ENCODE peak calls at places on chromosomes 1 and 21, in six cellular contexts. I, G, K, V, D and O are unnamed samples.

GRCh38 chr1:44733784-44734183 is 2.8 kb upstream of the RNU5D-1 start:
- DNase-seq in I (no peak), G (no peak), K (no peak), V (no peak), D (no peak), O (no peak)

GRCh38 chr1:183227963-183228649 is 42.0 kb downstream of the LAMC2 start:
- DNase-seq in I (peak), G (peak), K (peak), V (peak), D (peak), O (no peak)

GRCh38 chr1:58627221-58627620 is 50.2 kb upstream of the TACSTD2 start:
- DNase-seq in I (peak), G (no peak), K (no peak), V (no peak), D (no peak), O (no peak)

GRCh38 chr1:41855713-41856112 is 63.0 kb downstream of the HIVEP3 start:
- DNase-seq in I (no peak), G (no peak), K (no peak), V (no peak), D (no peak), O (no peak)

GRCh38 chr1:202221911-202222909 is 28.6 kb downstream of the LGR6 start:
- DNase-seq in I (no peak), G (no peak), K (no peak), V (no peak), D (no peak), O (no peak)

GRCh38 chr1:94709891-94710581 is 110.1 kb upstream of the SLC44A3 start:
- DNase-seq in I (peak), G (no peak), K (no peak), V (no peak), D (no peak), O (no peak)

GRCh38 chr1:121418369-121419049 is 233.7 kb downstream of the SRGAP2C start:
- DNase-seq in I (no peak), G (no peak), K (no peak), V (no peak), D (no peak), O (no peak)

GRCh38 chr1:7912743-7913557 is 27.7 kb downstream of the TNFRSF9 start:
- DNase-seq in I (no peak), G (peak), K (no peak), V (no peak), D (no peak), O (no peak)

GRCh38 chr21:30126575-30126974 is 40.0 kb downstream of the CLDN17 start:
- DNase-seq in I (no peak), G (no peak), K (no peak), V (no peak), D (no peak), O (no peak)

GRCh38 chr1:94083653-94084052 is 37.3 kb downstream of the ABCA4 start:
- DNase-seq in I (no peak), G (no peak), K (no peak), V (no peak), D (no peak), O (no peak)

GRCh38 chr1:89556716-89557442 is 32.2 kb downstream of the LRRC8B start:
- DNase-seq in I (no peak), G (no peak), K (no peak), V (no peak), D (no peak), O (no peak)

GRCh38 chr1:119008483-119009299 is 20.5 kb upstream of the TBX15 start:
- DNase-seq in I (peak), G (no peak), K (peak), V (peak), D (peak), O (no peak)

GRCh38 chr1:64748222-64748621 is 3.3 kb downstream of the RAVER2 start:
- DNase-seq in I (no peak), G (no peak), K (no peak), V (no peak), D (no peak), O (no peak)
- H3K4me3 ChIP-seq in I (no peak), G (no peak), K (no peak), V (no peak), D (no peak), O (peak)

DNA sequence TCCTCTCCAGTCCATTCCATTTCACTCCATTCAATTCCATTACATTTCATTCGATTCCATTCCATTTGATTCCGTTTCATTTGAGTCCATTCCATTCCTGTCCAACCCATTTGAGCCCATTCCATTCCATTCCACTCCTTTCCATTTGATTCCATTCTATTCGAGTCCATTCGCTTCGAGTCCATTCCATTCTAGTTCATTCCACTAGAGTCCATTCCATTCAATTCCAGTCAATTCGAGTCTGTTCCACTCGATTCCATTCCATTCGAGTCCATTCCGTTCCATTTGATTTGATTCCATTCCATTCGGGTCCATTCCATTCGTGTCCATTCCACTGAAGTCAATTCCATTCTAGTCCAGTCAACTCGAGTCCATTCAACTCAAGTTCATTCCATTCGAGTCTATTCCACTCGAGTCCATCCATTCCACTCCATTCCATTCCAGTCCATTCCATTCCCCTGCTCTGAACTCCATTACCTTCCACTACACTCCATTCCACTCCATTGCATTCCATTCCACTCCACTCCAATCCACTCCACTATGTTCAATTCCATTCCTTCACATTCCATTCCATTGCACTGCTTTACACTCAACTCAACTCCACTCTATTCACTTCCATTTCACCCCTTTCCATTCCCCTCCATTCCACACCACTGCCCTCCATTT is 2569.4 kb upstream of the TPTE start:
- DNase-seq in I (no peak), G (no peak), K (no peak), V (no peak), D (no peak), O (no peak)
- H3K4me3 ChIP-seq in I (no peak), G (no peak), K (no peak), V (no peak), D (no peak), O (no peak)

GRCh38 chr1:75133754-75134655 is at the start of gene LHX8:
- DNase-seq in I (no peak), G (no peak), K (no peak), V (no peak), D (peak), O (no peak)
- H3K4me3 ChIP-seq in I (peak), G (peak), K (peak), V (no peak), D (peak), O (peak)

GRCh38 chr1:26182372-26182675 is 5.0 kb downstream of the CNKSR1 start:
- DNase-seq in I (no peak), G (no peak), K (no peak), V (no peak), D (no peak), O (no peak)

GRCh38 chr1:26180010-26180506 is 2.8 kb downstream of the CNKSR1 start:
- DNase-seq in I (no peak), G (no peak), K (no peak), V (no peak), D (no peak), O (no peak)

GRCh38 chr1:26181586-26182371 is 4.5 kb downstream of the CNKSR1 start:
- DNase-seq in I (no peak), G (no peak), K (no peak), V (no peak), D (no peak), O (no peak)

GRCh38 chr1:26175346-26175745 is 1.9 kb upstream of the CNKSR1 start:
- DNase-seq in I (no peak), G (no peak), K (no peak), V (no peak), D (no peak), O (no peak)

GRCh38 chr1:26177182-26177684 is at the start of gene CNKSR1:
- DNase-seq in I (no peak), G (peak), K (no peak), V (no peak), D (no peak), O (no peak)
- H3K4me3 ChIP-seq in I (no peak), G (peak), K (no peak), V (no peak), D (no peak), O (no peak)